ENCODE peak calls at places on chromosome 20, in eight cellular contexts. U, N, Z, Q, G, E, A and T are unnamed samples.

GRCh38 chr20:6993016-6993415 is 225.5 kb downstream of the BMP2 start:
- DNase-seq in N (no peak), Z (no peak), U (no peak), A (no peak), G (no peak), Q (no peak), E (no peak), T (no peak)

GRCh38 chr20:61940976-61941720 is 124.5 kb downstream of the TAF4 start:
- DNase-seq in Z (peak), Q (peak), A (no peak), U (no peak), E (no peak), N (peak), G (no peak), T (no peak)

GRCh38 chr20:57087102-57087501 is 179.3 kb downstream of the BMP7 start:
- DNase-seq in Q (no peak), E (no peak), U (no peak), N (no peak), G (no peak), Z (no peak), A (peak), T (no peak)

GRCh38 chr20:20450461-20451027 is 82.6 kb downstream of the INSM1 start:
- DNase-seq in G (no peak), Z (peak), E (no peak), A (no peak), N (no peak), U (no peak), Q (no peak), T (no peak)

GRCh38 chr20:13261460-13262301 is 40.6 kb downstream of the ISM1 start:
- DNase-seq in U (peak), N (no peak), Z (peak), G (peak), Q (no peak), E (no peak), A (peak), T (peak)

GRCh38 chr20:4183361-4183760 is 168.0 kb upstream of the RNF24 start:
- DNase-seq in Z (no peak), G (no peak), Q (peak), N (no peak), E (no peak), U (no peak), A (no peak), T (no peak)

GRCh38 chr20:13338097-13338661 is 117.1 kb downstream of the ISM1 start:
- DNase-seq in Z (no peak), G (no peak), Q (no peak), A (no peak), E (no peak), N (no peak), U (no peak), T (no peak)

GRCh38 chr20:49712918-49713778 is 530 bp downstream of the B4GALT5 start:
- DNase-seq in N (peak), G (peak), Z (peak), A (no peak), Q (peak), E (peak), U (peak), T (no peak)

GRCh38 chr20:3339076-3339475 is 68.4 kb downstream of the DNAAF9 start:
- DNase-seq in U (no peak), A (no peak), Z (no peak), N (no peak), E (no peak), Q (no peak), G (no peak), T (no peak)

GRCh38 chr20:56788671-56789610 is 159.8 kb downstream of the TFAP2C start:
- DNase-seq in U (no peak), N (no peak), E (no peak), G (no peak), Z (no peak), Q (no peak), A (no peak), T (no peak)

GRCh38 chr20:22502731-22503191 is 81.6 kb downstream of the FOXA2 start:
- DNase-seq in N (no peak), Q (no peak), Z (no peak), A (no peak), E (no peak), U (no peak), G (no peak), T (no peak)

GRCh38 chr20:50245561-50246366 is 55.1 kb downstream of the CEBPB start:
- DNase-seq in Q (no peak), G (no peak), N (no peak), E (no peak), U (no peak), A (peak), Z (no peak), T (no peak)

GRCh38 chr20:23115823-23116222 is 29.7 kb upstream of the CD93 start:
- DNase-seq in G (no peak), E (no peak), N (no peak), Z (no peak), A (no peak), U (no peak), Q (no peak), T (no peak)

GRCh38 chr20:38878798-38879197 is 47.4 kb upstream of the FAM83D start:
- DNase-seq in N (no peak), Z (no peak), U (no peak), A (no peak), Q (peak), G (no peak), E (no peak), T (no peak)

GRCh38 chr20:38873050-38873581 is 53.1 kb upstream of the FAM83D start:
- DNase-seq in U (no peak), E (no peak), Q (peak), A (no peak), G (no peak), N (no peak), Z (no peak), T (no peak)

GRCh38 chr20:36355469-36356171 is 49.5 kb downstream of the DLGAP4 start:
- DNase-seq in U (no peak), E (no peak), N (no peak), G (no peak), Q (no peak), A (peak), Z (no peak), T (no peak)

GRCh38 chr20:17916365-17916996 is 52.1 kb downstream of the SNX5 start:
- DNase-seq in A (no peak), Q (no peak), U (no peak), G (no peak), Z (no peak), E (no peak), N (no peak), T (no peak)

GRCh38 chr20:53769041-53769440 is 175.4 kb upstream of the ZNF217 start:
- DNase-seq in N (no peak), A (no peak), G (no peak), Q (no peak), Z (no peak), E (no peak), U (no peak), T (no peak)

GRCh38 chr20:11907621-11908020 is 10.1 kb upstream of the BTBD3 start:
- DNase-seq in U (no peak), G (no peak), Z (no peak), Q (no peak), A (no peak), N (no peak), E (no peak), T (no peak)

GRCh38 chr20:49985617-49986016 is 2.8 kb downstream of the SNAI1 start:
- DNase-seq in A (no peak), U (no peak), G (no peak), Q (no peak), E (no peak), N (no peak), Z (no peak), T (no peak)

GRCh38 chr20:40223818-40224217 is 465.2 kb downstream of the MAFB start:
- DNase-seq in G (no peak), Q (no peak), U (no peak), N (no peak), E (no peak), A (no peak), Z (no peak), T (peak)

GRCh38 chr20:32535316-32535952 is 49.7 kb downstream of the NOL4L start:
- DNase-seq in U (no peak), Z (no peak), G (no peak), N (no peak), E (no peak), A (no peak), Q (no peak), T (no peak)

GRCh38 chr20:40754372-40754943 is 65.4 kb upstream of the MAFB start:
- DNase-seq in G (peak), N (no peak), U (peak), Q (no peak), Z (peak), E (no peak), A (no peak), T (peak)

GRCh38 chr20:43096471-43096870 is 93.2 kb downstream of the PTPRT start:
- DNase-seq in Q (no peak), Z (no peak), E (no peak), N (no peak), A (no peak), G (no peak), U (no peak), T (no peak)

GRCh38 chr20:4297141-4297826 is 281.9 kb upstream of the RNF24 start:
- DNase-seq in Q (no peak), U (no peak), N (no peak), A (no peak), G (peak), E (no peak), Z (no peak), T (no peak)

GRCh38 chr20:1809611-1810510 is 85.3 kb upstream of the SIRPA start:
- DNase-seq in N (no peak), G (no peak), Q (no peak), E (no peak), U (no peak), A (no peak), Z (no peak), T (no peak)

GRCh38 chr20:37524221-37524700 is 3.2 kb downstream of the NNAT start:
- DNase-seq in Z (peak), N (no peak), U (no peak), A (no peak), E (peak), Q (peak), G (no peak), T (peak)

GRCh38 chr20:10857362-10858070 is 183.7 kb upstream of the JAG1 start:
- DNase-seq in U (peak), G (peak), Q (no peak), A (no peak), E (no peak), Z (no peak), N (no peak), T (peak)

GRCh38 chr20:21101453-21102251 is 4.5 kb downstream of the LINC00237 start:
- DNase-seq in U (peak), G (no peak), Z (no peak), E (no peak), N (no peak), Q (peak), A (no peak), T (no peak)

GRCh38 chr20:22545045-22545444 is 39.3 kb downstream of the FOXA2 start:
- DNase-seq in G (no peak), U (no peak), Q (no peak), Z (no peak), N (no peak), A (no peak), E (no peak), T (no peak)

GRCh38 chr20:19858972-19859371 is 100.9 kb downstream of the RIN2 start:
- DNase-seq in Z (peak), N (no peak), E (no peak), U (no peak), Q (no peak), G (no peak), A (no peak), T (no peak)

GRCh38 chr20:20174089-20174835 is 121.9 kb downstream of the CFAP61 start:
- DNase-seq in N (no peak), G (no peak), Z (no peak), E (no peak), A (no peak), U (no peak), Q (no peak), T (no peak)

GRCh38 chr20:2604506-2604835 is 48.0 kb upstream of the NOP56 start:
- DNase-seq in U (no peak), E (no peak), A (no peak), G (no peak), Z (no peak), Q (no peak), N (no peak), T (no peak)

GRCh38 chr20:53866787-53867740 is 203.3 kb downstream of the BCAS1 start:
- DNase-seq in E (no peak), U (no peak), G (no peak), Q (no peak), N (no peak), Z (no peak), A (no peak), T (no peak)

GRCh38 chr20:16423311-16424212 is 149.7 kb downstream of the KIF16B start:
- DNase-seq in U (peak), Z (no peak), Q (no peak), G (no peak), N (no peak), A (no peak), E (no peak), T (no peak)

GRCh38 chr20:7375905-7376304 is 564.4 kb downstream of the HAO1 start:
- DNase-seq in G (no peak), A (peak), U (no peak), Q (no peak), E (no peak), N (no peak), Z (no peak), T (no peak)

GRCh38 chr20:50304501-50304856 is 113.8 kb downstream of the CEBPB start:
- DNase-seq in Z (peak), N (no peak), E (no peak), U (no peak), Q (peak), G (peak), A (no peak), T (peak)

DNA sequence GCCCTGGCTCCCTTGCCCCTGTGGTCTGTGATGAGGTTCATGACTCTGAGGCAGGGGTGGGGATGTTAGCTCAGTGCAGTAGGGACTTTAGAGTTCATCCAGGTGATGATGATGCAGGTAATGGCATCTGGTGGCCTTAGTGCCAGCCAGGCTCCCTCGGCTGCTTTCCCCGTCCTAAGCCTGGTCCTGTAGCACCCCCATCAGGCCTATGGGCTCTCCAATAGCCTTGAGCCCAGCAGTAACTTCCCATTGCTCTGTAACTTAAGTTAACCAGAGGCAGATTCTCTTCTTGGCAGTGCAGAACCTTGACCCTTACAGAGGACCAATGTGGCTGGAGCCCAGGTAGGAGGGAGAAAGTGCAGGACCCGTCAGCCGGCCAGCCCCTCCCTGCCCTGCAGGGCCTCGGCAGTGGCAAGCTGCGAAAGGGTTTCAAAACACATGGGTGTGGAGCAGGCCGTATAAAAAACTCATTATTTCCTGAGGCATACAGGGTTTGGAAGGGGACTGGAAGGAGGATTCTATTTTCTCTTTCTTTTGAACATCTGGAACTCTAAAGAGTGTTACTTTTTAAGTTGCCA is 406.9 kb downstream of the CDH26 start:
- DNase-seq in G (no peak), E (no peak), A (no peak), U (no peak), Z (no peak), N (no peak), Q (no peak), T (no peak)
- TF ChIP-seq CTCF in G (no peak), E (peak), A (no peak), U (no peak), Z (no peak), N (no peak), Q (no peak), T (no peak)

GRCh38 chr20:31489152-31489551 is 14.1 kb downstream of the REM1 start:
- DNase-seq in U (no peak), N (no peak), Q (no peak), Z (no peak), A (no peak), E (no peak), G (no peak), T (no peak)

GRCh38 chr20:31488171-31488570 is 13.1 kb downstream of the REM1 start:
- DNase-seq in Q (no peak), E (no peak), A (no peak), G (no peak), U (no peak), N (no peak), Z (no peak), T (no peak)

GRCh38 chr20:31484001-31484400 is 8.9 kb downstream of the REM1 start:
- DNase-seq in N (no peak), G (peak), E (no peak), Q (no peak), Z (no peak), A (no peak), U (no peak), T (no peak)

GRCh38 chr20:31490752-31491151 is 15.7 kb downstream of the REM1 start:
- DNase-seq in Z (no peak), A (no peak), E (no peak), G (no peak), U (no peak), Q (no peak), N (no peak), T (no peak)

DNA sequence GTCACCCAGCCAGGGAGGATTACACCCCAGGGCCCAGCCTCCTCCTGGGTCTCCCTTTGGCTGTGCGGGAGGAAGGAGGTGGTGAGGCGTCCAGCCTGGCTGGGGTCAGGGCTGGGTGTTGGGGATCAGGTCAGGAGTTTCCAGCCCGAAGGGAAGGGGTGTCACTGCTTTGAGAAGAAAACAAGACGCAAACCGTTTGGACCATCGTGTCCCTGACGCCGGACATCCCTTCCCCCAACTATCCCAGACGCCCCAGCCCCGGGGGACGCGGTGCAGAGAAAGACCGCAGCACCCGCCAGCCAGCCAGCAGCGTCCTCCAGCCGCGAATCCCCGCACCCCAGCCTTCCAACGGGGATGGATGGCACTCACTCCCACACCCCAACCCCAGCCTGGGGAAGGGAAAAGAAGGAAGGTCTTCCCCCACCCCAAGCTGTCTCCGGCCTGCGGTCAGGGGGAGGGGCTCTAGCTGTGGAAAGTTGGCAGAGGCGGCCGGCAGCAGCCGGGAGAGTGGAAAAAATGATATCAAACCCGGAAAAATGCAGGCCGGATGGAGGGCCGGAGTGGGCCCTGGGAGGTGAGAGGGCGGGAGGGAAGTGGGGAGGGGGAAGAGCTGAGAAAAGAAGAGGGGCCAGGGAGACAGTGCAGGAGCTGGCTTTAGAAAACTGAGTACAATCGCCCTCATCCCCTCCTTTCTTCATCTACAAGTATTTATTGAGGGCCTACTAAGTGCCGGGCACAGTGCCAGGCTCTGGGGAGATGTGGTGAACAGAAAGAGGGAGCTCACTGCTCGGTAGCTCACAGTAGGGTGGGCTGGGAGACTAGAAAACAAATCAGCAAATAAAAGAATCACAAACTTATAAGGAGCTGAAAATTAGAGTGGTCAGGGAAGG is 10.6 kb downstream of the REM1 start:
- DNase-seq in Q (no peak), U (no peak), G (peak), A (no peak), E (no peak), Z (peak), N (no peak), T (peak)
- H3K4me3 ChIP-seq in Q (no peak), U (no peak), G (peak), A (no peak), E (no peak), Z (peak), N (peak), T (no peak)

GRCh38 chr20:59042796-59043621 is 423 bp upstream of the PRELID3B start:
- DNase-seq in U (peak), N (peak), G (peak), Z (peak), Q (peak), A (peak), E (peak), T (peak)
- TF ChIP-seq POLR2A in U (no peak), N (peak), G (peak), Z (no peak), Q (no peak), A (no peak), E (no peak), T (no peak)

DNA sequence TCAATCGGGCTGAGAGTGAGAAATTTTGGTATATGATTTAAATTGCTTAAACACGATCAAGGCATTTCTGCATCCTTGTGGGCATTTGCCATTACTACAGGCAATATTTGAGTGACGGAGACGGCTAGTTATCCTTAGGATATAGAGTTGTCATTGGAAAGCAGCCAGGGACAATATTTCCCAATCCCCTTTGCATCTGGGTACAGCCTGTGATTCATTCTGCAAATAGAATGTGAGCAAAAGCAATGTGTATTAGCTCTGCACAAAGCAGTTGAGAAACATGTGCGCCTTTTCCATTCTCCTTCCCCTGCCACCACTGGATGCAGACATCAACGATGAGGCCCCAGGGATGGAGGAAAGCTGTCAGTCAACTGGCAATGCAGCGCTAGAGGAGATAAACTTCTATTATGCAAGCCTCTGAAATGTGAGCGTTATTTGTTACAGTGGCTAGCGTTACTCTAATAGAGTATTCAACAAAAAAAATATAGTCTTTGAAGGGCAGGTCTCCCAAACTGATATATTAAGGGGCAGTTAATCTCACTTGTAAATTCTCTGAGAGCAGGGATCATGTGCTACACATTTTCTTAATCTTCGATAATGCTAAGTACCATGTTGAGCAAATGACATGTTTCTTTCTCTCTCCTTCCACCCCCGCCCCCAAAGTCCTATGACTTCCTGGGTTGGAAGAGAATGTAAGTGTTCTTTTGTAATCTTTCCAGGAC is 37.1 kb upstream of the NCOA3 start:
- DNase-seq in U (peak), G (peak), Z (peak), E (peak), A (peak), Q (no peak), N (peak), T (peak)
- TF ChIP-seq CTCF in U (peak), G (no peak), Z (peak), E (peak), A (peak), Q (no peak), N (peak), T (peak)

DNA sequence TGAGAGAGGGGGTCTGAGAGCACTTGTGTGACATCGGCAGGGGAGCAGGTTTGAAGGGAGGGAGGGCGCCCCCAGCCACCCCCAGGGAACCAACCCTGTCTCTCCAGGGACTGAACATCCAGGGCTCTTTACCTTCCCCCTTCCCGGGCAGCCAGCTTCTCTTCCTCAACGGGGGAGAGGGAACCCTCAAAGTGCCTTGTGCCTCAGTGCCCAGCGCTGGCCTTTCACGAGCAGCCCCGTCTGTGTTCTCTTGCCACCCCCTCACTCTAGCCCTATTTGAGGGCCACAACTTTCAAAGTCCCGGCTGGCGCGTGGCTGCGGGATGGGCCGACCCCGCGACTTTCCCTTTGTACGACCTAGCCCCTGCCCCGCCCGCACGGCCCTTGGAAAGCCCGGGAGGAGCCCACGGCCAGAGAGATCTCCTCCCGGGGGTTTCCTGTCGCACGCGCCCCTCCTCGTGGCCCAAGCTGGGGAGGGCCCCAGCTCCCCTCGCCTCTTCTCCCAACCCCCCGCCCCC is 608 bp downstream of the SCRT2 start:
- DNase-seq in U (no peak), Z (no peak), G (no peak), N (no peak), A (no peak), E (no peak), Q (peak), T (no peak)
- H3K4me3 ChIP-seq in U (no peak), Z (no peak), G (no peak), N (peak), A (no peak), E (no peak), Q (no peak), T (no peak)

GRCh38 chr20:62968378-62969178 is 16.1 kb downstream of the SLC17A9 start:
- DNase-seq in A (no peak), N (no peak), Q (no peak), E (no peak), G (no peak), U (no peak), Z (no peak), T (no peak)
- TF ChIP-seq POLR2A in A (no peak), N (no peak), Q (no peak), E (no peak), G (no peak), U (no peak), Z (no peak), T (no peak)